ENCODE peak calls at places on chromosome 21, in six cellular contexts. U, D, Q, K, X and C are unnamed samples.
A peak's percentile ranks its signal among the peaks of the same experiment; 100 is the strongest.

GRCh38 chr21:41318218-41318617 is 1.6 kb downstream of the FAM3B start:
- DNase-seq in X (no peak), U (no peak), D (no peak), Q (no peak), K (no peak), C (no peak)

GRCh38 chr21:41059871-41060270 is 108.1 kb upstream of the BACE2 start:
- DNase-seq in D (no peak), K (no peak), U (no peak), X (no peak), Q (no peak), C (no peak)

GRCh38 chr21:38852278-38852677 is 46.5 kb downstream of the ETS2 start:
- DNase-seq in Q (peak; percentile 24), X (no peak), K (peak; percentile 19), U (no peak), D (no peak), C (no peak)

GRCh38 chr21:46472246-46472645 is 13.6 kb downstream of the DIP2A start:
- DNase-seq in X (no peak), Q (no peak), K (no peak), U (no peak), D (peak; percentile 36), C (no peak)

GRCh38 chr21:26842300-26842699 is 2.9 kb downstream of the ADAMTS1 start:
- DNase-seq in D (no peak), U (no peak), K (no peak), X (no peak), Q (peak; percentile 40), C (no peak)

GRCh38 chr21:41161428-41161827 is 6.5 kb upstream of the BACE2 start:
- DNase-seq in Q (no peak), U (no peak), K (no peak), X (no peak), D (no peak), C (no peak)

GRCh38 chr21:33655591-33656221 is 13.4 kb downstream of the ITSN1 start:
- DNase-seq in K (peak; percentile 99), Q (peak; percentile 96), X (no peak), U (no peak), D (no peak), C (no peak)

GRCh38 chr21:20661745-20662470 is 336.3 kb upstream of the NCAM2 start:
- DNase-seq in X (no peak), D (no peak), Q (peak; percentile 35), U (no peak), K (no peak), C (no peak)

GRCh38 chr21:28310711-28311110 is 682.0 kb downstream of the LTN1 start:
- DNase-seq in Q (no peak), D (no peak), K (peak; percentile 66), X (no peak), U (no peak), C (no peak)

GRCh38 chr21:41962425-41962966 is 8.7 kb upstream of the C2CD2 start:
- DNase-seq in X (no peak), K (no peak), U (no peak), Q (no peak), D (no peak), C (no peak)

GRCh38 chr21:29499734-29500343 is 201.1 kb downstream of the BACH1 start:
- DNase-seq in K (no peak), X (no peak), D (peak; percentile 60), U (no peak), Q (peak; percentile 75), C (no peak)

GRCh38 chr21:24658016-24658415 is 949.3 kb downstream of the MRPL39 start:
- DNase-seq in K (peak; percentile 56), Q (no peak), X (no peak), D (no peak), U (no peak), C (no peak)

GRCh38 chr21:28927122-28927521 is 65.6 kb downstream of the LTN1 start:
- DNase-seq in U (no peak), Q (no peak), X (no peak), D (no peak), K (no peak), C (no peak)

GRCh38 chr21:42041711-42042110 is 29.4 kb upstream of the UMODL1 start:
- DNase-seq in U (no peak), Q (no peak), X (no peak), K (no peak), D (no peak), C (no peak)

GRCh38 chr21:38819051-38819718 is 13.5 kb downstream of the ETS2 start:
- DNase-seq in U (no peak), X (no peak), K (no peak), D (no peak), Q (no peak), C (no peak)

GRCh38 chr21:21200103-21200938 is 202.1 kb downstream of the NCAM2 start:
- DNase-seq in U (no peak), X (peak; percentile 47), D (no peak), Q (peak; percentile 100), K (peak; percentile 93), C (no peak)

GRCh38 chr21:41927727-41928409 is 25.9 kb downstream of the C2CD2 start:
- DNase-seq in K (no peak), D (no peak), U (no peak), Q (no peak), X (no peak), C (no peak)

GRCh38 chr21:39385299-39386145 is 36.6 kb upstream of the HMGN1 start:
- DNase-seq in X (peak; percentile 87), K (peak; percentile 61), U (peak; percentile 92), Q (peak; percentile 89), D (no peak), C (peak; percentile 59)

GRCh38 chr21:45364464-45365185 is 40.3 kb upstream of the COL18A1 start:
- DNase-seq in K (peak; percentile 51), Q (peak; percentile 61), U (no peak), D (no peak), X (peak; percentile 69), C (no peak)

GRCh38 chr21:42845296-42845965 is 33.9 kb downstream of the WDR4 start:
- DNase-seq in K (no peak), X (no peak), Q (no peak), D (no peak), U (peak; percentile 73), C (peak; percentile 17)

GRCh38 chr21:43923391-43923790 is 58.4 kb downstream of the AGPAT3 start:
- DNase-seq in K (peak; percentile 78), X (no peak), Q (peak; percentile 15), D (no peak), U (no peak), C (peak; percentile 63)

GRCh38 chr21:25080161-25080560 is 527.1 kb downstream of the MRPL39 start:
- DNase-seq in X (no peak), U (no peak), Q (peak; percentile 2), D (peak; percentile 97), K (no peak), C (no peak)

GRCh38 chr21:42572906-42573495 is 59.3 kb downstream of the SLC37A1 start:
- DNase-seq in Q (no peak), K (no peak), D (no peak), X (no peak), U (peak; percentile 52), C (no peak)

GRCh38 chr21:42474982-42475381 is 21.0 kb downstream of the RSPH1 start:
- DNase-seq in K (peak; percentile 92), Q (no peak), U (no peak), X (no peak), D (no peak), C (no peak)

GRCh38 chr21:45318146-45318555 is 30.5 kb upstream of the POFUT2 start:
- DNase-seq in Q (no peak), X (peak; percentile 21), U (peak; percentile 57), K (no peak), D (no peak), C (no peak)

GRCh38 chr21:14321042-14321441 is 61.9 kb downstream of the HSPA13 start:
- DNase-seq in Q (peak; percentile 40), X (no peak), D (no peak), U (no peak), K (no peak), C (no peak)

GRCh38 chr21:41662761-41663160 is 104.1 kb downstream of the RIPK4 start:
- DNase-seq in D (no peak), X (no peak), Q (no peak), U (no peak), K (no peak), C (no peak)

GRCh38 chr21:28729887-28730286 is 262.8 kb downstream of the LTN1 start:
- DNase-seq in K (no peak), X (no peak), U (no peak), D (no peak), Q (no peak), C (no peak)

GRCh38 chr21:39662411-39662953 is 49.7 kb downstream of the B3GALT5 start:
- DNase-seq in K (no peak), U (no peak), D (no peak), X (no peak), Q (no peak), C (no peak)

GRCh38 chr21:41750051-41750450 is 16.8 kb downstream of the RIPK4 start:
- DNase-seq in X (no peak), U (no peak), K (peak; percentile 51), D (no peak), Q (no peak), C (no peak)

GRCh38 chr21:37001446-37001845 is 5.1 kb upstream of the RIPPLY3 start:
- DNase-seq in X (no peak), K (no peak), Q (peak; percentile 6), D (no peak), U (no peak), C (no peak)

GRCh38 chr21:45138199-45139002 is 64.0 kb downstream of the ADARB1 start:
- DNase-seq in U (peak; percentile 80), D (peak; percentile 66), Q (peak; percentile 81), X (peak; percentile 84), K (peak; percentile 23), C (no peak)

GRCh38 chr21:45410865-45411809 is 6.2 kb downstream of the COL18A1 start:
- DNase-seq in D (no peak), U (no peak), K (no peak), Q (no peak), X (peak; percentile 85), C (no peak)